ENCODE peak calls at places on chromosomes 1 and 21, in ten cellular contexts. P is omental fat pad; B is heart left ventricle; L is aorta; Y is T47D; O is ACHN; M is NAMALWA; V is stimulated activated CD4-positive, alpha-beta T cell treated with anti-CD3 and anti-CD28 coated beads, Interleukin-1b, Interleukin-23, amount 100 ng/mL, for 24 hours; N is cardiac muscle cell; H is A549. C is an unnamed sample.

GRCh38 chr21:32624726-32625125 is 12.5 kb upstream of the CFAP298 start:
- DNase-seq in N (no peak), L (no peak), P (no peak), M (peak), Y (no peak), B (no peak), H (no peak), O (no peak), V (no peak), C (no peak)

GRCh38 chr1:71014110-71014509 is 33.5 kb downstream of the PTGER3 start:
- DNase-seq in B (no peak), P (no peak), N (no peak), O (no peak), L (no peak), V (no peak), M (no peak), H (no peak), Y (no peak), C (no peak)

GRCh38 chr1:42463906-42464305 is 820 bp downstream of the CCDC30 start:
- DNase-seq in H (no peak), P (no peak), V (no peak), O (no peak), N (no peak), B (no peak), Y (no peak), M (no peak), L (no peak), C (no peak)

GRCh38 chr1:160205242-160205973 is at the start of gene PEA15:
- DNase-seq in P (no peak), N (peak), L (peak), H (peak), Y (peak), M (peak), V (peak), O (peak), B (peak), C (peak)

GRCh38 chr1:15936025-15936424 is 39.9 kb downstream of the ZBTB17 start:
- DNase-seq in P (no peak), N (no peak), B (no peak), O (no peak), M (no peak), V (no peak), H (no peak), L (no peak), Y (no peak), C (no peak)

GRCh38 chr1:213604477-213604876 is 383.3 kb upstream of the PROX1 start:
- DNase-seq in N (no peak), P (no peak), V (no peak), O (no peak), B (no peak), Y (no peak), M (no peak), L (no peak), H (no peak), C (no peak)

GRCh38 chr1:201907621-201908020 is 18.9 kb downstream of the SHISA4 start:
- DNase-seq in N (peak), Y (no peak), O (no peak), V (no peak), M (no peak), H (no peak), P (no peak), L (no peak), B (no peak), C (no peak)

GRCh38 chr1:242189591-242189990 is 190.7 kb upstream of the MAP1LC3C start:
- DNase-seq in L (no peak), P (no peak), Y (no peak), M (no peak), O (no peak), B (no peak), V (no peak), H (peak), N (no peak), C (no peak)

GRCh38 chr1:112146201-112146715 is 156.8 kb upstream of the KCND3 start:
- DNase-seq in N (no peak), H (no peak), B (no peak), P (no peak), V (no peak), M (no peak), Y (no peak), O (no peak), L (no peak), C (no peak)

GRCh38 chr21:43825936-43826622 is 36.7 kb downstream of the RRP1 start:
- DNase-seq in P (no peak), V (no peak), H (peak), L (peak), M (no peak), B (no peak), N (peak), O (peak), Y (no peak), C (peak)

GRCh38 chr21:26800455-26801454 is 44.5 kb downstream of the ADAMTS1 start:
- DNase-seq in L (no peak), H (no peak), P (no peak), N (no peak), B (peak), Y (no peak), M (no peak), O (no peak), V (no peak), C (no peak)

GRCh38 chr1:240888039-240888786 is 276.3 kb upstream of the GREM2 start:
- DNase-seq in Y (peak), L (no peak), O (peak), M (peak), V (no peak), H (peak), P (no peak), N (peak), B (no peak), C (peak)

GRCh38 chr21:24826822-24827221 is 780.5 kb downstream of the MRPL39 start:
- DNase-seq in N (no peak), V (no peak), O (no peak), M (no peak), L (no peak), H (no peak), P (no peak), Y (no peak), B (no peak), C (no peak)

GRCh38 chr1:39087109-39087834 is 61.1 kb downstream of the NDUFS5 start:
- DNase-seq in O (no peak), H (no peak), B (peak), L (peak), P (no peak), N (no peak), M (no peak), Y (no peak), V (no peak), C (no peak)

GRCh38 chr1:188709146-188709545 is 1768.5 kb downstream of the BRINP3 start:
- DNase-seq in Y (no peak), B (no peak), P (no peak), H (no peak), L (no peak), O (no peak), V (no peak), N (no peak), M (no peak), C (no peak)

GRCh38 chr1:197683280-197683679 is 92.0 kb downstream of the DENND1B start:
- DNase-seq in Y (no peak), P (no peak), V (no peak), L (no peak), H (no peak), N (no peak), M (no peak), O (no peak), B (no peak), C (no peak)

GRCh38 chr1:170545476-170545875 is 13.5 kb downstream of the GORAB start:
- DNase-seq in B (no peak), O (no peak), Y (no peak), P (no peak), N (no peak), L (no peak), M (no peak), H (no peak), V (no peak), C (no peak)

GRCh38 chr1:31424568-31424967 is 11.6 kb downstream of the SERINC2 start:
- DNase-seq in H (no peak), L (no peak), V (no peak), M (no peak), P (no peak), Y (no peak), B (no peak), O (no peak), N (no peak), C (no peak)

GRCh38 chr21:27528697-27529096 is 561.8 kb upstream of the ADAMTS5 start:
- DNase-seq in V (no peak), Y (no peak), B (no peak), O (no peak), H (no peak), N (no peak), M (no peak), L (no peak), P (no peak), C (no peak)

GRCh38 chr21:34936299-34936698 is 112.8 kb downstream of the RUNX1 start:
- DNase-seq in P (no peak), V (no peak), M (no peak), H (no peak), B (no peak), N (no peak), L (no peak), Y (no peak), O (no peak), C (no peak)

GRCh38 chr1:97630968-97631367 is 289.9 kb downstream of the DPYD start:
- DNase-seq in V (no peak), B (peak), Y (no peak), L (no peak), N (peak), H (no peak), P (no peak), M (peak), O (no peak), C (peak)

GRCh38 chr1:184504012-184504694 is 117.3 kb downstream of the C1orf21 start:
- DNase-seq in H (no peak), Y (no peak), B (no peak), L (no peak), V (no peak), O (no peak), N (no peak), M (no peak), P (no peak), C (no peak)

GRCh38 chr1:172663726-172664125 is 4.8 kb downstream of the FASLG start:
- DNase-seq in M (no peak), Y (no peak), V (no peak), P (no peak), L (no peak), H (peak), B (no peak), O (no peak), N (no peak), C (no peak)

GRCh38 chr1:41442697-41443251 is 41.7 kb downstream of the EDN2 start:
- DNase-seq in H (no peak), Y (no peak), P (no peak), V (no peak), O (no peak), M (no peak), L (peak), B (no peak), N (no peak), C (no peak)

GRCh38 chr1:3749512-3749911 is 2.7 kb upstream of the CCDC27 start:
- DNase-seq in B (no peak), L (no peak), O (no peak), H (no peak), V (no peak), Y (no peak), M (no peak), N (no peak), P (no peak), C (no peak)

GRCh38 chr1:12001249-12001917 is 17.9 kb upstream of the MIIP start:
- DNase-seq in Y (no peak), P (peak), B (no peak), N (peak), H (peak), L (no peak), M (peak), V (peak), O (peak), C (no peak)

GRCh38 chr21:33648555-33648954 is 6.3 kb downstream of the ITSN1 start:
- DNase-seq in B (no peak), N (no peak), P (no peak), V (no peak), L (no peak), M (no peak), Y (no peak), O (no peak), H (no peak), C (no peak)

GRCh38 chr1:4634156-4634792 is 20.1 kb upstream of the AJAP1 start:
- DNase-seq in O (no peak), P (no peak), Y (no peak), V (no peak), H (no peak), L (no peak), B (no peak), N (no peak), M (no peak), C (no peak)

GRCh38 chr1:101079341-101079740 is 53.8 kb upstream of the DPH5 start:
- DNase-seq in H (no peak), N (no peak), B (no peak), M (no peak), V (no peak), P (no peak), L (no peak), O (no peak), Y (no peak), C (no peak)

GRCh38 chr1:10599194-10599861 is 124.6 kb downstream of the PEX14 start:
- DNase-seq in B (no peak), L (no peak), Y (no peak), O (peak), P (no peak), M (no peak), V (no peak), H (peak), N (no peak), C (no peak)

GRCh38 chr21:45396620-45396995 is 8.4 kb upstream of the COL18A1 start:
- DNase-seq in B (no peak), H (no peak), P (no peak), Y (no peak), L (peak), M (no peak), N (no peak), V (no peak), O (no peak), C (no peak)

GRCh38 chr1:247472035-247472434 is 14.1 kb upstream of the OR2B11 start:
- DNase-seq in L (no peak), V (no peak), M (no peak), B (no peak), Y (no peak), O (no peak), N (no peak), P (no peak), H (no peak), C (no peak)

GRCh38 chr1:54835131-54835898 is 34.2 kb upstream of the TTC22 start:
- DNase-seq in P (no peak), N (no peak), Y (no peak), L (no peak), H (no peak), B (no peak), V (no peak), M (no peak), O (no peak), C (no peak)

GRCh38 chr1:235329139-235329808 is 904 bp downstream of the GGPS1 start:
- DNase-seq in Y (no peak), P (no peak), O (peak), H (peak), V (peak), N (peak), B (peak), L (peak), M (peak), C (no peak)

GRCh38 chr1:40659649-40659947 is 5.9 kb downstream of the RIMS3 start:
- DNase-seq in V (no peak), M (no peak), N (no peak), P (no peak), O (no peak), H (no peak), Y (no peak), B (no peak), L (no peak), C (no peak)

GRCh38 chr1:236748471-236748870 is 46.6 kb upstream of the MTR start:
- DNase-seq in Y (no peak), O (peak), B (no peak), H (peak), M (peak), L (no peak), N (no peak), V (no peak), P (no peak), C (no peak)

GRCh38 chr1:232474821-232475220 is 155.1 kb downstream of the SIPA1L2 start:
- DNase-seq in P (no peak), L (no peak), Y (no peak), B (no peak), V (no peak), H (no peak), O (no peak), M (no peak), N (no peak), C (no peak)

GRCh38 chr1:47487826-47488450 is 50.1 kb downstream of the FOXD2 start:
- DNase-seq in Y (no peak), B (no peak), M (no peak), P (no peak), H (peak), N (no peak), V (no peak), L (no peak), O (peak), C (no peak)

GRCh38 chr1:216457356-216457755 is 34.1 kb upstream of the USH2A start:
- DNase-seq in V (no peak), O (no peak), M (no peak), P (no peak), L (no peak), H (no peak), B (no peak), Y (no peak), N (peak), C (no peak)

GRCh38 chr21:19874521-19874920 is 1123.7 kb upstream of the NCAM2 start:
- DNase-seq in M (no peak), N (no peak), L (no peak), O (no peak), H (no peak), B (no peak), P (no peak), Y (no peak), V (no peak), C (no peak)